ENCODE peak calls at places on chromosomes 13 and 19, in ten cellular contexts. Y, H, G, F, M, Q, N, A, J and X are unnamed samples. For H3K4me1, the result is how much of the 10 kb centered on the place peaks cover.

GRCh38 chr19:35779033-35779432 is 3.7 kb downstream of the ARHGAP33 start:
- DNase-seq in Y (no peak), H (no peak), G (no peak), F (no peak), M (no peak), Q (no peak), N (no peak), A (no peak), J (no peak), X (no peak)

GRCh38 chr19:14164724-14165493 is 28.5 kb upstream of the ASF1B start:
- DNase-seq in Y (no peak), H (no peak), G (no peak), F (no peak), M (peak), Q (no peak), N (no peak), A (no peak), J (no peak), X (no peak)

GRCh38 chr19:3665681-3666544 is 34.4 kb downstream of the PIP5K1C start:
- DNase-seq in Y (peak), H (no peak), G (peak), F (peak), M (peak), Q (peak), N (peak), A (peak), J (peak), X (peak)

GRCh38 chr13:27919934-27920676 is at the start of gene PDX1:
- DNase-seq in Y (no peak), H (no peak), G (peak), F (peak), M (peak), Q (no peak), N (no peak), A (peak), J (peak), X (no peak)

GRCh38 chr13:113545455-113545930 is 39.1 kb upstream of the TFDP1 start:
- DNase-seq in Y (no peak), H (no peak), G (no peak), F (no peak), M (peak), Q (no peak), N (peak), A (no peak), J (no peak), X (no peak)

GRCh38 chr13:114319441-114319871 is 5.2 kb downstream of the CHAMP1 start:
- DNase-seq in Y (no peak), H (no peak), G (no peak), F (no peak), M (no peak), Q (no peak), N (no peak), A (no peak), J (no peak), X (no peak)

GRCh38 chr13:88908896-88909535 is 1237.8 kb downstream of the SLITRK5 start:
- DNase-seq in Y (no peak), H (no peak), G (no peak), F (no peak), M (no peak), Q (peak), N (no peak), A (no peak), J (peak), X (no peak)

GRCh38 chr19:48595833-48596232 is 10.7 kb upstream of the SPACA4 start:
- DNase-seq in Y (no peak), H (no peak), G (no peak), F (no peak), M (no peak), Q (no peak), N (no peak), A (no peak), J (no peak), X (no peak)

GRCh38 chr13:45916036-45916435 is 64.5 kb upstream of the SIAH3 start:
- DNase-seq in Y (no peak), H (no peak), G (no peak), F (no peak), M (no peak), Q (no peak), N (no peak), A (no peak), J (no peak), X (no peak)

GRCh38 chr13:90416519-90416918 is 931.0 kb upstream of the MIR17HG start:
- DNase-seq in Y (no peak), H (no peak), G (no peak), F (no peak), M (no peak), Q (peak), N (no peak), A (no peak), J (no peak), X (no peak)

GRCh38 chr19:54216869-54217268 is 5.9 kb downstream of the LILRB3 start:
- DNase-seq in Y (no peak), H (no peak), G (no peak), F (no peak), M (no peak), Q (no peak), N (no peak), A (no peak), J (no peak), X (no peak)

GRCh38 chr13:93814658-93815057 is 588.1 kb downstream of the GPC6 start:
- DNase-seq in Y (no peak), H (no peak), G (no peak), F (no peak), M (no peak), Q (no peak), N (no peak), A (peak), J (no peak), X (no peak)

GRCh38 chr19:11295665-11296245 is at the start of gene TSPAN16:
- DNase-seq in Y (no peak), H (no peak), G (no peak), F (peak), M (peak), Q (no peak), N (no peak), A (no peak), J (peak), X (no peak)

GRCh38 chr19:23183251-23183650 is 66.4 kb downstream of the ZNF730 start:
- DNase-seq in Y (no peak), H (no peak), G (no peak), F (no peak), M (no peak), Q (no peak), N (no peak), A (peak), J (no peak), X (no peak)

GRCh38 chr13:94968757-94969086 is 256.4 kb upstream of the SOX21 start:
- DNase-seq in Y (no peak), H (no peak), G (no peak), F (no peak), M (no peak), Q (no peak), N (no peak), A (no peak), J (no peak), X (no peak)
- H3K4me3 ChIP-seq in Y (no peak), H (no peak), G (no peak), F (no peak), M (no peak), Q (peak), N (no peak), A (peak), J (no peak), X (no peak)

GRCh38 chr19:20051841-20052768 is 12.8 kb upstream of the ZNF682 start:
- DNase-seq in Y (peak), H (peak), G (peak), F (peak), M (peak), Q (peak), N (peak), A (peak), J (peak), X (peak)
- H3K27ac ChIP-seq in Y (peak), H (no peak), G (peak), F (peak), M (peak), Q (peak), N (peak), A (peak), J (peak), X (peak)

GRCh38 chr13:42107006-42107405 is 58.6 kb downstream of the DGKH start:
- DNase-seq in Y (no peak), H (no peak), G (no peak), F (no peak), M (no peak), Q (no peak), N (no peak), A (no peak), J (no peak), X (no peak)
- H3K4me1 ChIP-seq in Y (under half), H (under half), G (under half), F (under half), M (under half), Q (under half), N (under half), A (under half), J (under half), X (under half)

GRCh38 chr19:44754743-44755066 is 6.2 kb downstream of the BCL3 start:
- DNase-seq in Y (no peak), H (no peak), G (no peak), F (no peak), M (no peak), Q (no peak), N (no peak), A (peak), J (no peak), X (no peak)

GRCh38 chr19:44753619-44753931 is 5.1 kb downstream of the BCL3 start:
- DNase-seq in Y (no peak), H (no peak), G (no peak), F (no peak), M (no peak), Q (no peak), N (no peak), A (no peak), J (no peak), X (no peak)

GRCh38 chr19:44755219-44755618 is 6.7 kb downstream of the BCL3 start:
- DNase-seq in Y (no peak), H (no peak), G (no peak), F (no peak), M (no peak), Q (no peak), N (no peak), A (no peak), J (peak), X (no peak)

GRCh38 chr19:44752816-44753618 is 4.5 kb downstream of the BCL3 start:
- DNase-seq in Y (peak), H (peak), G (peak), F (peak), M (peak), Q (peak), N (peak), A (peak), J (peak), X (peak)

GRCh38 chr19:44753932-44754742 is 5.6 kb downstream of the BCL3 start:
- DNase-seq in Y (peak), H (no peak), G (peak), F (peak), M (peak), Q (peak), N (peak), A (peak), J (peak), X (peak)
- H3K4me3 ChIP-seq in Y (peak), H (peak), G (peak), F (peak), M (peak), Q (peak), N (peak), A (peak), J (peak), X (peak)